ENCODE peak calls at places on chromosomes 7 and 10, in five cellular contexts. F, R, V, K and Q are unnamed samples.

GRCh38 chr7:107025449-107026103 is 18.9 kb upstream of the PRKAR2B start:
- DNase-seq in R (peak; percentile 25), F (no peak), V (no peak), K (no peak), Q (no peak)

GRCh38 chr7:112407261-112407660 is 43.0 kb upstream of the IFRD1 start:
- DNase-seq in K (no peak), R (no peak), V (no peak), F (no peak), Q (no peak)

GRCh38 chr10:57960406-57960805 is 307.3 kb downstream of the IPMK start:
- DNase-seq in K (no peak), R (peak; percentile 25), V (no peak), F (no peak), Q (no peak)

GRCh38 chr7:159141159-159141558 is 3.5 kb downstream of the VIPR2 start:
- DNase-seq in F (no peak), V (no peak), R (no peak), K (no peak), Q (no peak)

GRCh38 chr10:52645435-52645776 is 127.2 kb downstream of the MBL2 start:
- DNase-seq in R (no peak), F (no peak), K (peak; percentile 79), V (no peak), Q (no peak)

GRCh38 chr10:95266674-95267095 is 24.1 kb downstream of the PDLIM1 start:
- DNase-seq in R (peak; percentile 92), K (no peak), V (peak; percentile 89), F (no peak), Q (peak; percentile 35)

GRCh38 chr10:124266468-124267230 is 152.1 kb downstream of the OAT start:
- DNase-seq in K (no peak), V (no peak), F (no peak), R (peak; percentile 53), Q (no peak)

GRCh38 chr10:80755893-80756292 is 218.2 kb downstream of the SH2D4B start:
- DNase-seq in K (no peak), V (no peak), F (no peak), R (no peak), Q (no peak)

GRCh38 chr10:12579954-12580858 is 230.9 kb downstream of the CAMK1D start:
- DNase-seq in R (peak; percentile 40), V (peak; percentile 18), K (no peak), F (no peak), Q (no peak)

GRCh38 chr7:29500719-29501118 is 62.9 kb upstream of the PRR15 start:
- DNase-seq in V (no peak), F (no peak), R (peak; percentile 72), K (no peak), Q (no peak)

GRCh38 chr7:12942599-12942998 is 255.2 kb downstream of the ARL4A start:
- DNase-seq in V (no peak), R (no peak), K (no peak), F (no peak), Q (no peak)

GRCh38 chr7:28096713-28097112 is 83.9 kb downstream of the JAZF1 start:
- DNase-seq in R (peak; percentile 80), K (peak; percentile 81), V (peak; percentile 72), F (peak; percentile 70), Q (peak; percentile 84)

GRCh38 chr10:113517165-113517892 is 35.5 kb upstream of the HABP2 start:
- DNase-seq in R (no peak), F (no peak), V (no peak), K (no peak), Q (no peak)

GRCh38 chr10:124688889-124689670 is 55.1 kb downstream of the FAM53B start:
- DNase-seq in F (peak; percentile 42), R (peak; percentile 15), V (no peak), K (no peak), Q (no peak)

GRCh38 chr10:78405231-78405630 is 371.6 kb downstream of the RPS24 start:
- DNase-seq in K (no peak), F (no peak), R (no peak), V (no peak), Q (no peak)

GRCh38 chr7:159032310-159032709 is 112.4 kb downstream of the VIPR2 start:
- DNase-seq in F (no peak), R (no peak), V (no peak), K (no peak), Q (no peak)

GRCh38 chr10:124306922-124307371 is 111.8 kb downstream of the OAT start:
- DNase-seq in F (no peak), V (no peak), R (peak; percentile 33), K (no peak), Q (no peak)

GRCh38 chr7:43105521-43106120 is 6.8 kb upstream of the HECW1 start:
- DNase-seq in R (peak; percentile 45), K (no peak), F (no peak), V (no peak), Q (no peak)

GRCh38 chr10:71736570-71737355 is 17.2 kb upstream of the C10orf105 start:
- DNase-seq in F (no peak), V (no peak), R (no peak), K (peak; percentile 91), Q (no peak)

GRCh38 chr7:21984042-21984441 is 38.3 kb upstream of the CDCA7L start:
- DNase-seq in K (no peak), V (no peak), R (peak; percentile 4), F (no peak), Q (no peak)

GRCh38 chr7:130096243-130096827 is 26.0 kb downstream of the KLHDC10 start:
- DNase-seq in F (no peak), V (no peak), R (no peak), K (peak; percentile 78), Q (no peak)

GRCh38 chr10:70753841-70754621 is 31.1 kb downstream of the TBATA start:
- DNase-seq in F (peak; percentile 19), V (no peak), K (no peak), R (peak; percentile 45), Q (no peak)